ENCODE peak calls at places on chromosome 21, in five cellular contexts. M, G, D, Z and A are unnamed samples.

GRCh38 chr21:28669331-28669730 is 323.3 kb downstream of the LTN1 start:
- DNase-seq in M (no peak), G (no peak), D (no peak), Z (no peak), A (no peak)

GRCh38 chr21:25513810-25514209 is 93.5 kb downstream of the MRPL39 start:
- DNase-seq in M (no peak), G (no peak), D (no peak), Z (no peak), A (no peak)

GRCh38 chr21:38810826-38811164 is 5.1 kb downstream of the ETS2 start:
- DNase-seq in M (no peak), G (no peak), D (no peak), Z (no peak), A (no peak)

GRCh38 chr21:39616373-39616772 is 3.6 kb downstream of the B3GALT5 start:
- DNase-seq in M (no peak), G (no peak), D (no peak), Z (no peak), A (no peak)

GRCh38 chr21:34602061-34602460 is 12.9 kb downstream of the RCAN1 start:
- DNase-seq in M (peak; percentile 43), G (no peak), D (no peak), Z (no peak), A (no peak)

GRCh38 chr21:17438642-17439041 is 74.2 kb upstream of the CXADR start:
- DNase-seq in M (no peak), G (no peak), D (no peak), Z (no peak), A (no peak)

GRCh38 chr21:16797530-16797929 is 715.3 kb upstream of the CXADR start:
- DNase-seq in M (no peak), G (no peak), D (no peak), Z (no peak), A (no peak)

GRCh38 chr21:36721817-36722216 is 22.9 kb downstream of the SIM2 start:
- DNase-seq in M (no peak), G (no peak), D (no peak), Z (no peak), A (no peak)

GRCh38 chr21:26138615-26139257 is 31.8 kb downstream of the APP start:
- DNase-seq in M (no peak), G (no peak), D (no peak), Z (no peak), A (no peak)

GRCh38 chr21:36699026-36699545 is at the start of gene SIM2:
- DNase-seq in M (no peak), G (no peak), D (no peak), Z (no peak), A (peak; percentile 77)

GRCh38 chr21:43981871-43982210 is 30.3 kb upstream of the TRAPPC10 start:
- DNase-seq in M (no peak), G (no peak), D (no peak), Z (no peak), A (no peak)

GRCh38 chr21:43984905-43985689 is 27.0 kb upstream of the TRAPPC10 start:
- DNase-seq in M (no peak), G (no peak), D (no peak), Z (no peak), A (peak; percentile 17)

GRCh38 chr21:43983860-43984420 is 28.2 kb upstream of the TRAPPC10 start:
- DNase-seq in M (no peak), G (no peak), D (no peak), Z (no peak), A (no peak)

GRCh38 chr21:43982489-43983078 is 29.5 kb upstream of the TRAPPC10 start:
- DNase-seq in M (no peak), G (no peak), D (no peak), Z (no peak), A (no peak)

GRCh38 chr21:43983390-43983789 is 28.7 kb upstream of the TRAPPC10 start:
- DNase-seq in M (no peak), G (no peak), D (no peak), Z (no peak), A (no peak)
- H3K27ac ChIP-seq in M (no peak overlapping the region), G (no peak overlapping the region), D (no peak overlapping the region), Z (no peak overlapping the region), A (no peak overlapping the region)

DNA sequence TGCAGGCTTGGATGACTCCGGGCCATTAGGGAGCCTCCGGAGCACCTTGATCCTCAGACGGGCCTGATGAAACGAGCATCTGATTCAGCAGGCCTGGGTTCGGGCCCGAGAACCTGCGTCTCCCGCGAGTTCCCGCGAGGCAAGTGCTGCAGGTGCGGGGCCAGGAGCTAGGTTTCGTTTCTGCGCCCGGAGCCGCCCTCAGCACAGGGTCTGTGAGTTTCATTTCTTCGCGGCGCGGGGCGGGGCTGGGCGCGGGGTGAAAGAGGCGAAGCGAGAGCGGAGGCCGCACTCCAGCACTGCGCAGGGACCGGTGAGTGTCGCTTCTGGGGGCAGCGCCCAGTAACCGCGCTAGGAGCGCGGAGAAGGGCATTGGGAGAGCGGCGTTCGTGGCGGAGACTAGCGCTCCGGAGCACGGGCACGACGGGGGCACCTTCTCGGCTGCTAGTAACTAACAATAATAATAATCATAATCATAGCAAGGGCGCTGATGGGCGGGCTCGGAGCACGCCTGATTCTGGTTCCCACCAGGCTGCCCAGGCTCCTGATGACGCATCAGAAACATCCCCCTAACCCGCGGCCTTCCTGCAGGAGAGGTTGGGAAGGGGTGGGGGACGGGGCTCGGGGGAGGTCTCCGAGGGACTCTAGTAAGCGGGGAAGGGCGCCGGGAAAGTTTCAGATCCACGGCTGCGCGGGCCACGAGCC is at the start of gene MX1:
- DNase-seq in M (no peak), G (peak; percentile 82), D (peak; percentile 10), Z (peak; percentile 78), A (peak; percentile 77)
- H3K27ac ChIP-seq in M (peak within 1 kb of the TSS; percentile 56), G (peak within 1 kb of the TSS; percentile 24), D (peak within 1 kb of the TSS; percentile 71), Z (no peak within 1 kb of the TSS), A (peak within 1 kb of the TSS; percentile 42)

GRCh38 chr21:32427958-32428623 is 15.6 kb downstream of the EVA1C start:
- DNase-seq in M (no peak), G (no peak), D (no peak), Z (no peak), A (no peak)
- H3K27ac ChIP-seq in M (peak overlapping the region; percentile 4), G (no peak overlapping the region), D (peak overlapping the region; percentile 83), Z (no peak overlapping the region), A (no peak overlapping the region)

DNA sequence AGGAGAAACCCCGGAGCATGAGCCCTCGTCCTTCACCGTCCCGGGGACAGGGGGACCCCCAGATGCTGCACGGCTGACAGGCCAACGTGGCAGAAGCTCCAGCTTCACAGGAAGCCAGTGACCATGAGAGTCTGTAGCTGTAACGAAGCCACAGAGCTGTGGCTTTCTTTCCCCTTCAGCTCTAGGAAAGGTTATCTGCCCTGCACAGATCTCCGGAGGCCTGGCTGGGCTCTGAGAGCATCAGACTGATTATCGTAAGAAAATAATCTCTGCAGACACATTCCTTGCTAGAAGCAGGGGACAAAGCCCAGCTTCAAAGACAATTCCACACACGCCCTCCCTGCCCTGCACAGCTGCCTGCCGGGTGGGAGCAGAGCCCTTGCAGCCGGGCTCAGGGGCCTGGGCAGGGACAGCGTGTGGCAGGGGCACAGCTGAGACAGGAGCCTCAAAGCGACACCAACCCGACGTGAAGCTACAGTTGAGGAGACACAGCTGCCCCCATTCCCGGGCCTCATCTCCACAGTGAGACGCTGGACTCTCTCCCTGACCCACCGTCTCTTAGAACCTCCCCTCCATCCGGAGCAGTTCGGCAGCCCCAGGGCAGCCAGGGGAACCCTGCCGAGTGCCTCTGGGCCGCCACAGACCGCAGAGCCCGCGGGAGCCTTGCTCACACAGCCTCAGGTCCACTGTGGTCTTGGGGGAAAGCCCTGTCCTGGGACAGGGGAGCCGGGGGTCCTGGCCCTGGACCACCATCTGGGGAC is 30.6 kb downstream of the POFUT2 start:
- DNase-seq in M (no peak), G (no peak), D (no peak), Z (no peak), A (no peak)
- H3K27ac ChIP-seq in M (no peak overlapping the region), G (no peak overlapping the region), D (no peak overlapping the region), Z (no peak overlapping the region), A (no peak overlapping the region)

GRCh38 chr21:43599728-43600127 is 59.6 kb downstream of the HSF2BP start:
- DNase-seq in M (no peak), G (no peak), D (no peak), Z (no peak), A (no peak)
- H3K27ac ChIP-seq in M (no peak overlapping the region), G (no peak overlapping the region), D (peak overlapping the region; percentile 91), Z (no peak overlapping the region), A (no peak overlapping the region)

DNA sequence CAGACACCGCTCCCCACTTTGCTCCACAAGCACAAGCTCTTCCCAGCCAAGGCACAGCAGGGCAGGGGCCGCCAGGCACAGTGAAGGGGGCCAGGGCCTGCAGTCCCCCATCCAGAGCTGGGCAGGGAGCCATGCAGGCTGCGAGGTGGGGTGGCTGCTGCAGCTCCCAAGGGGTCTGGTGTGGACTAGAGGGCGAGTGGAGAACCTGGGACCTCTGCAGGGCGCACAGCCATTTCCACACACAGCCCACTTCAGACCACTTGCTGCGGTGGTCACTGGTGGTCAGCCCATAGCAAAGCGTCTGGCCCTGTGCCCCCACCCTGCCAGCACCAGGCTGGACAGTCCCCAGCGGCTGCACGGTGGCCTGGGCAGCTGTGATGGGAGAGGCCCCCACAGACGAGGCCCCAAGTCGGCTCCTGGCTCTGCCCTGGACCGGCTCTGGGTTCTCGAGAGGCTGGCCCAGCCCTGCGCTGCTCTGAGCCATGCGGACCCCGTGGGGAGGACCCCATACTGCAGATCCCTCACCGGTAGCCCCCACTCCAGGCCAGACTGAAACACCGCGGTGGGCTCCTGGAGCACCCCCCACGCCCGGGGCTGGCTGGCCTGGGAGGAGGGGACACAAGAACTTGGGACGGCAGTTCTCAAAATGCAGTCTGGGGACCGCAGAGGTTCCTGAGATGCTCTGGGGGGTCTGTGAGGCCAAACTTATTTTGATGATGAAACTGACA is 47.1 kb upstream of the COL6A2 start:
- DNase-seq in M (peak; percentile 85), G (peak; percentile 52), D (no peak), Z (no peak), A (no peak)
- H3K27ac ChIP-seq in M (peak overlapping the region; percentile 95), G (peak overlapping the region; percentile 96), D (no peak overlapping the region), Z (no peak overlapping the region), A (no peak overlapping the region)

DNA sequence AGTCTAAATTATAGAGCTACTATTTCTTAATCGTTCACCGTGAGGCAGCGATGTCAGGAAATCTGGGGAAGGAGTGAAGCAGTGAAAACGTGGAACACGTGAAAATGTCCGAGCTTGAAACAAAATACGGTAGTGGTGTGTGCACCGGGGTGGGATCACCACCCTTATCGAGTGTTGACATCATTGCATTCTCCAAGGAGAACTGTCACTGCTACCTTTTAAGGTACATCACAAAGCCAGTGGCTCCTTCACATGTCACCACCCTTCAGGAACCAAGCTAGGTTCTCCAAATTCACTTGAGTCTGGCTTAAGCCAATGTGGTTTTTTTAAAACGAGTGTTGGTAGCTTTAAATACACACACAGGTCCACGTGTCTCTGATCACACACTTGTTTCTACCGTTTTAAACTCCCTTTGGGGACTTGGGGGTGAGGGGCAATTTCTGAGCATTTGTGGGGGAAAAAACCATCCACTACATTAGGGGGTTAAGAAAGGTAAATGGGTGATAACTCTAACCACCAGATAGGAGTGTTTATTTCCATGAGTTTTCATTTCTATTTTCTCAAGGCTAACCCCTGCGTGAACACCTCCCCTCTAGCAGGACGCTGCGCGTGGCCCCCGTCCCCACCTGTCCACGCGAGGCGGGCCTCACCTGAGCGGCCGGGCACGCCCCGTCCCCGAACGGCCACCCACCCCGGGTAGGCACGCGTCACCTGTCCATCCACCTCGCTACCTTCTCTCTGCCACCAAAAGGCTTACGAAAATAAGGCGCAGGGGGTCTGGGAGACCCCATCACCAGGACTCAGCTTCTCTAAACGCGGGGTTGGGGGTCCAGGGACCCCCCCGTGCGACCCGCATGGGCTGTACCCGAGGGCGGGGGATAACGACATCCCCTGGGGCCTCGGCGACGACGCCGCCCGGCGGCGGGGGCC is 978 bp downstream of the PRDM15 start:
- DNase-seq in M (no peak), G (peak; percentile 57), D (no peak), Z (peak; percentile 88), A (peak; percentile 66)
- H3K27ac ChIP-seq in M (peak overlapping the region; percentile 69), G (peak overlapping the region; percentile 38), D (peak overlapping the region; percentile 100), Z (peak overlapping the region; percentile 96), A (peak overlapping the region; percentile 67)

GRCh38 chr21:46636550-46637289 is 1.2 kb downstream of the PRMT2 start:
- DNase-seq in M (no peak), G (no peak), D (no peak), Z (no peak), A (no peak)
- H3K27ac ChIP-seq in M (peak overlapping the region; percentile 99), G (no peak overlapping the region), D (peak overlapping the region; percentile 92), Z (no peak overlapping the region), A (no peak overlapping the region)